ENCODE peak calls at places on chromosomes 12 and 14, in ten cellular contexts. H, E, R, W, L, V, F, N, O and P are unnamed samples.

GRCh38 chr12:47281667-47282171 is 202.0 kb upstream of the AMIGO2 start:
- DNase-seq in H (no peak), E (no peak), R (no peak), W (no peak), L (no peak), V (no peak), F (peak), N (no peak), O (no peak), P (no peak)

GRCh38 chr14:46651526-46652144 is at the start of gene RPL10L:
- DNase-seq in H (no peak), E (no peak), R (peak), W (no peak), L (no peak), V (peak), F (no peak), N (no peak), O (no peak), P (peak)

GRCh38 chr12:87020071-87020470 is 763.9 kb upstream of the MGAT4C start:
- DNase-seq in H (no peak), E (no peak), R (peak), W (no peak), L (no peak), V (peak), F (no peak), N (no peak), O (no peak), P (no peak)

GRCh38 chr14:83463500-83464098 is 1929.9 kb upstream of the SEL1L start:
- DNase-seq in H (peak), E (no peak), R (peak), W (peak), L (no peak), V (peak), F (peak), N (no peak), O (peak), P (peak)

GRCh38 chr14:96459851-96460250 is 42.3 kb upstream of the PAPOLA start:
- DNase-seq in H (no peak), E (no peak), R (no peak), W (no peak), L (no peak), V (no peak), F (no peak), N (no peak), O (no peak), P (no peak)

GRCh38 chr14:57547131-57547530 is 53.5 kb upstream of the CCDC198 start:
- DNase-seq in H (no peak), E (no peak), R (no peak), W (no peak), L (no peak), V (no peak), F (no peak), N (no peak), O (no peak), P (no peak)

GRCh38 chr14:102779574-102780315 is 2.5 kb downstream of the TRAF3 start:
- DNase-seq in H (no peak), E (no peak), R (no peak), W (no peak), L (no peak), V (peak), F (peak), N (no peak), O (no peak), P (no peak)

GRCh38 chr12:53751336-53752191 is at the start of gene CISTR:
- DNase-seq in H (no peak), E (no peak), R (no peak), W (no peak), L (peak), V (peak), F (no peak), N (no peak), O (peak), P (no peak)

GRCh38 chr12:101608301-101609133 is 13.7 kb downstream of the MYBPC1 start:
- DNase-seq in H (peak), E (no peak), R (no peak), W (peak), L (no peak), V (no peak), F (no peak), N (no peak), O (peak), P (peak)

GRCh38 chr14:105258846-105259245 is 10.5 kb downstream of the BTBD6 start:
- DNase-seq in H (no peak), E (no peak), R (peak), W (peak), L (no peak), V (no peak), F (no peak), N (no peak), O (no peak), P (no peak)

GRCh38 chr12:109127533-109128242 is 11.3 kb downstream of the ACACB start:
- DNase-seq in H (no peak), E (peak), R (no peak), W (no peak), L (no peak), V (no peak), F (no peak), N (no peak), O (no peak), P (no peak)

GRCh38 chr12:11085419-11085818 is 6.7 kb downstream of the TAS2R43 start:
- DNase-seq in H (no peak), E (no peak), R (no peak), W (no peak), L (no peak), V (no peak), F (peak), N (no peak), O (no peak), P (no peak)

GRCh38 chr14:66163023-66163422 is 323.1 kb upstream of the CCDC196 start:
- DNase-seq in H (no peak), E (no peak), R (no peak), W (no peak), L (no peak), V (no peak), F (no peak), N (no peak), O (no peak), P (no peak)

GRCh38 chr12:49887536-49888401 is 15.9 kb downstream of the FAIM2 start:
- DNase-seq in H (peak), E (no peak), R (peak), W (peak), L (no peak), V (no peak), F (no peak), N (no peak), O (no peak), P (no peak)

GRCh38 chr14:74219277-74219676 is 20.0 kb upstream of the VSX2 start:
- DNase-seq in H (no peak), E (no peak), R (no peak), W (no peak), L (no peak), V (no peak), F (no peak), N (no peak), O (no peak), P (no peak)

GRCh38 chr14:24734917-24735500 is 101.0 kb upstream of the GZMB start:
- DNase-seq in H (peak), E (no peak), R (peak), W (peak), L (no peak), V (peak), F (peak), N (peak), O (no peak), P (peak)

GRCh38 chr14:51596473-51596870 is 55.2 kb upstream of the FRMD6 start:
- DNase-seq in H (no peak), E (no peak), R (no peak), W (no peak), L (no peak), V (no peak), F (no peak), N (no peak), O (no peak), P (no peak)

GRCh38 chr14:90116444-90116843 is 54.6 kb downstream of the KCNK13 start:
- DNase-seq in H (no peak), E (no peak), R (no peak), W (no peak), L (no peak), V (peak), F (no peak), N (no peak), O (no peak), P (no peak)

GRCh38 chr12:119461815-119462214 is 127.3 kb downstream of the CCDC60 start:
- DNase-seq in H (no peak), E (no peak), R (no peak), W (no peak), L (no peak), V (no peak), F (no peak), N (no peak), O (no peak), P (no peak)

GRCh38 chr12:57129311-57130288 is 1.3 kb downstream of the LRP1 start:
- DNase-seq in H (no peak), E (no peak), R (no peak), W (peak), L (peak), V (peak), F (peak), N (no peak), O (no peak), P (no peak)

GRCh38 chr12:53198470-53199110 is 8.5 kb downstream of the ITGB7 start:
- DNase-seq in H (no peak), E (no peak), R (no peak), W (no peak), L (no peak), V (no peak), F (no peak), N (no peak), O (no peak), P (no peak)

GRCh38 chr12:109253913-109254544 is 55.1 kb downstream of the FOXN4 start:
- DNase-seq in H (no peak), E (no peak), R (no peak), W (no peak), L (no peak), V (no peak), F (no peak), N (no peak), O (no peak), P (no peak)

GRCh38 chr14:52996493-52996892 is 45.6 kb upstream of the FERMT2 start:
- DNase-seq in H (no peak), E (no peak), R (no peak), W (no peak), L (no peak), V (no peak), F (no peak), N (no peak), O (no peak), P (no peak)

GRCh38 chr14:99982449-99983250 is 82.6 kb upstream of the EVL start:
- DNase-seq in H (peak), E (no peak), R (peak), W (peak), L (peak), V (peak), F (peak), N (peak), O (no peak), P (no peak)

GRCh38 chr12:6230321-6231110 is 30.3 kb downstream of the CD9 start:
- DNase-seq in H (peak), E (no peak), R (no peak), W (peak), L (peak), V (peak), F (no peak), N (no peak), O (peak), P (no peak)

GRCh38 chr14:33618361-33619095 is 332.3 kb downstream of the EGLN3 start:
- DNase-seq in H (no peak), E (no peak), R (no peak), W (no peak), L (no peak), V (no peak), F (peak), N (no peak), O (no peak), P (no peak)

GRCh38 chr12:76628745-76629144 is 69.2 kb upstream of the OSBPL8 start:
- DNase-seq in H (no peak), E (no peak), R (no peak), W (no peak), L (no peak), V (no peak), F (no peak), N (no peak), O (no peak), P (no peak)

GRCh38 chr12:96234591-96235496 is 40.7 kb downstream of the ELK3 start:
- DNase-seq in H (no peak), E (no peak), R (no peak), W (no peak), L (peak), V (no peak), F (no peak), N (no peak), O (no peak), P (no peak)

GRCh38 chr12:20097561-20097960 is 270.8 kb upstream of the PDE3A start:
- DNase-seq in H (no peak), E (no peak), R (no peak), W (no peak), L (no peak), V (no peak), F (peak), N (no peak), O (no peak), P (no peak)

GRCh38 chr12:58176296-58176869 is 235.0 kb downstream of the ATP23 start:
- DNase-seq in H (peak), E (no peak), R (peak), W (peak), L (no peak), V (peak), F (peak), N (peak), O (no peak), P (no peak)

GRCh38 chr12:43795716-43796282 is 10.3 kb downstream of the TWF1 start:
- DNase-seq in H (peak), E (no peak), R (peak), W (no peak), L (no peak), V (no peak), F (no peak), N (no peak), O (peak), P (peak)

GRCh38 chr12:5442251-5443006 is 10.5 kb downstream of the NTF3 start:
- DNase-seq in H (peak), E (no peak), R (peak), W (no peak), L (no peak), V (peak), F (peak), N (peak), O (no peak), P (peak)

GRCh38 chr14:69708586-69709169 is 58.3 kb upstream of the SRSF5 start:
- DNase-seq in H (peak), E (no peak), R (peak), W (no peak), L (no peak), V (peak), F (no peak), N (no peak), O (no peak), P (no peak)

GRCh38 chr14:104078031-104078455 is 7.5 kb upstream of the ASPG start:
- DNase-seq in H (peak), E (peak), R (peak), W (peak), L (peak), V (peak), F (peak), N (peak), O (peak), P (peak)

GRCh38 chr12:113445544-113446176 is 23.5 kb downstream of the SDSL start:
- DNase-seq in H (no peak), E (no peak), R (no peak), W (no peak), L (no peak), V (peak), F (no peak), N (no peak), O (no peak), P (no peak)

GRCh38 chr12:116863275-116863767 is 17.9 kb downstream of the HRK start:
- DNase-seq in H (peak), E (no peak), R (peak), W (peak), L (no peak), V (peak), F (peak), N (peak), O (no peak), P (no peak)

GRCh38 chr12:132222808-132223173 is 78.5 kb downstream of the NOC4L start:
- DNase-seq in H (no peak), E (no peak), R (no peak), W (no peak), L (no peak), V (no peak), F (no peak), N (no peak), O (no peak), P (no peak)
- TF ChIP-seq CTCF in H (no peak), E (no peak), R (no peak), W (no peak), L (no peak), V (no peak), F (no peak), N (no peak), O (no peak), P (no peak)

GRCh38 chr12:122184522-122184921 is 1.6 kb downstream of the LRRC43 start:
- DNase-seq in H (no peak), E (no peak), R (no peak), W (no peak), L (no peak), V (peak), F (no peak), N (no peak), O (no peak), P (no peak)

GRCh38 chr12:122185494-122186082 is 2.7 kb downstream of the LRRC43 start:
- DNase-seq in H (no peak), E (no peak), R (no peak), W (no peak), L (no peak), V (no peak), F (no peak), N (no peak), O (no peak), P (no peak)

GRCh38 chr12:122185079-122185478 is 2.2 kb downstream of the LRRC43 start:
- DNase-seq in H (no peak), E (no peak), R (no peak), W (no peak), L (no peak), V (no peak), F (no peak), N (no peak), O (no peak), P (no peak)

GRCh38 chr12:122183588-122183940 is 641 bp downstream of the LRRC43 start:
- DNase-seq in H (no peak), E (no peak), R (no peak), W (no peak), L (no peak), V (no peak), F (no peak), N (no peak), O (no peak), P (no peak)

GRCh38 chr12:122182887-122183587 is at the start of gene LRRC43:
- DNase-seq in H (no peak), E (no peak), R (no peak), W (peak), L (no peak), V (peak), F (no peak), N (no peak), O (no peak), P (no peak)
- H3K4me3 ChIP-seq in H (peak), E (peak), R (peak), W (peak), L (peak), V (peak), F (peak), N (no peak), O (peak), P (no peak)

GRCh38 chr12:111171832-111172231 is 197.1 kb downstream of the PHETA1 start:
- DNase-seq in H (no peak), E (no peak), R (no peak), W (no peak), L (no peak), V (no peak), F (no peak), N (no peak), O (no peak), P (no peak)

GRCh38 chr12:111175404-111175803 is 193.5 kb downstream of the PHETA1 start:
- DNase-seq in H (no peak), E (no peak), R (no peak), W (no peak), L (no peak), V (no peak), F (no peak), N (no peak), O (no peak), P (no peak)

GRCh38 chr12:111173391-111174282 is 195.3 kb downstream of the PHETA1 start:
- DNase-seq in H (no peak), E (no peak), R (no peak), W (no peak), L (no peak), V (peak), F (no peak), N (no peak), O (no peak), P (no peak)

GRCh38 chr12:111171334-111171733 is 197.6 kb downstream of the PHETA1 start:
- DNase-seq in H (no peak), E (no peak), R (no peak), W (no peak), L (no peak), V (no peak), F (no peak), N (no peak), O (no peak), P (no peak)

DNA sequence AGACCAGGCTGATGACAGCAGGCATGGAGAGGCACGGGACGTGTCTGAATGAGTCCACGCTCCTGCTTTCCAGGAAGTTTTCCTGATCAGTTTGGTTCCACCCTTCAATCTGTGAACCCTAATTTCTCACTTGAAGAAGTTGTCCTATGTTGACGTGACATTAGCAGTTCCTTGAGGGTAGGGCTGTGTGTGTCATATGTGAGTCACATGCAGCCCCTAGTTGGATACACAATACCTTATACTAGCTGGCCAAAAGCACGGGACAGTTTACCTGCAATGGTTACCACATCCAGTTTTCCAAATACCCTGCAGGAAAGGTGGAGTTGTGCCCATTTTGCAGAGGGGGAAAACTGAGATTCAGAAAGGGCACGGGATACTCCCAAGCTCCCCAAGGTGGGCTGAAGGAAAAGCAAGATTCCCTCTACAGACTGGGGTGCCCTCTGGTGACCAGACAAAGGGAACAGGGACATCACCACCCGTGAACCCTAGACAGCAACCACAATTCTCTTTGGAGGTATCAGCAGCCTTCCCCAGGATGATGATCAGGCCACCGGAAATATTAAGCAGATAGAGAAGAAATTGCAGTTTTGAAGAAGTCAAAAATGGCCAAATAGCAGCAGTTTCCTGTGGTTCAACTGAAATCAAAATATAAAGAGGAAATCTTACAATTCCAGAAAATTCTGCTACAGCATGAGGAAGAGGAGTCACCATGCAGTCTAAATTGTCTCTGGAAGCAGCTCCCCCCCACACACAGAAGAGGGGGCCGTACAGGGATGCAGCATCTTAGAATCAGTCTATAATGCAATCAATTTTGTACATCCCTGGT is 194.4 kb downstream of the PHETA1 start:
- DNase-seq in H (no peak), E (no peak), R (peak), W (no peak), L (no peak), V (peak), F (no peak), N (peak), O (no peak), P (no peak)
- TF ChIP-seq CTCF in H (peak), E (no peak), R (peak), W (no peak), L (no peak), V (peak), F (peak), N (peak), O (no peak), P (peak)

GRCh38 chr12:122732611-122733010 is 2.0 kb upstream of the HCAR1 start:
- DNase-seq in H (no peak), E (no peak), R (no peak), W (no peak), L (no peak), V (no peak), F (no peak), N (no peak), O (no peak), P (no peak)

GRCh38 chr12:122726056-122726558 is 4.5 kb downstream of the HCAR1 start:
- DNase-seq in H (peak), E (no peak), R (peak), W (no peak), L (no peak), V (peak), F (no peak), N (peak), O (no peak), P (no peak)

GRCh38 chr12:122729583-122730214 is 945 bp downstream of the HCAR1 start:
- DNase-seq in H (no peak), E (no peak), R (no peak), W (no peak), L (no peak), V (no peak), F (no peak), N (no peak), O (no peak), P (no peak)

GRCh38 chr12:122732170-122732569 is 1.5 kb upstream of the HCAR1 start:
- DNase-seq in H (no peak), E (no peak), R (no peak), W (no peak), L (no peak), V (no peak), F (no peak), N (no peak), O (no peak), P (no peak)

GRCh38 chr12:122730215-122731014 is at the start of gene HCAR1:
- DNase-seq in H (peak), E (no peak), R (no peak), W (no peak), L (peak), V (no peak), F (peak), N (no peak), O (no peak), P (no peak)
- H3K4me3 ChIP-seq in H (peak), E (peak), R (peak), W (no peak), L (peak), V (peak), F (peak), N (no peak), O (no peak), P (no peak)

GRCh38 chr12:130263025-130263424 is 74.7 kb upstream of the PIWIL1 start:
- DNase-seq in H (no peak), E (no peak), R (no peak), W (no peak), L (no peak), V (no peak), F (no peak), N (no peak), O (no peak), P (no peak)

GRCh38 chr12:130263996-130264395 is 73.7 kb upstream of the PIWIL1 start:
- DNase-seq in H (no peak), E (no peak), R (no peak), W (no peak), L (no peak), V (no peak), F (no peak), N (no peak), O (no peak), P (no peak)

GRCh38 chr12:130266751-130267150 is 70.9 kb upstream of the PIWIL1 start:
- DNase-seq in H (no peak), E (no peak), R (peak), W (no peak), L (no peak), V (peak), F (no peak), N (no peak), O (no peak), P (no peak)
- TF ChIP-seq CTCF in H (no peak), E (no peak), R (no peak), W (no peak), L (no peak), V (no peak), F (no peak), N (no peak), O (no peak), P (no peak)